ENCODE peak calls at places on chromosomes 12 and 14, in seven cellular contexts. P is cardiac fibroblast, J is HFF-Myc, W is colonic mucosa, H is A549, O is dorsolateral prefrontal cortex, X is astrocyte of the spinal cord. U is an unnamed sample.

GRCh38 chr12:122545855-122546254 is 18.8 kb downstream of the KNTC1 start:
- DNase-seq in P (no peak), J (no peak), W (no peak), H (no peak), O (no peak), X (no peak), U (peak)

GRCh38 chr12:14621821-14622220 is 54.1 kb upstream of the PLBD1 start:
- DNase-seq in P (no peak), J (no peak), W (no peak), H (no peak), O (no peak), X (no peak), U (peak)

GRCh38 chr12:101018540-101018939 is 191.5 kb downstream of the SLC5A8 start:
- DNase-seq in P (peak), J (peak), W (no peak), H (peak), O (no peak), X (peak), U (no peak)

GRCh38 chr12:14290951-14291350 is 74.5 kb upstream of the ATF7IP start:
- DNase-seq in P (no peak), J (no peak), W (no peak), H (no peak), O (no peak), X (no peak), U (no peak)

GRCh38 chr12:62331306-62331705 is 71.1 kb downstream of the USP15 start:
- DNase-seq in P (no peak), J (no peak), W (no peak), H (no peak), O (no peak), X (no peak), U (peak)

GRCh38 chr14:24279301-24280186 is 8.1 kb upstream of the RABGGTA start:
- DNase-seq in P (peak), J (no peak), W (no peak), H (no peak), O (peak), X (no peak), U (peak)

GRCh38 chr12:70007687-70008086 is 182.7 kb downstream of the MYRFL start:
- DNase-seq in P (peak), J (no peak), W (no peak), H (no peak), O (no peak), X (no peak), U (no peak)

GRCh38 chr12:64780220-64780530 is 21.0 kb upstream of the GNS start:
- DNase-seq in P (no peak), J (no peak), W (no peak), H (no peak), O (no peak), X (no peak), U (no peak)

GRCh38 chr14:34368115-34368970 is 93.7 kb downstream of the SPTSSA start:
- DNase-seq in P (peak), J (no peak), W (peak), H (no peak), O (no peak), X (no peak), U (no peak)

GRCh38 chr14:52402812-52403526 is 88.9 kb downstream of the PTGER2 start:
- DNase-seq in P (peak), J (no peak), W (no peak), H (no peak), O (no peak), X (peak), U (peak)

GRCh38 chr14:68144051-68144681 is 324.6 kb downstream of the RAD51B start:
- DNase-seq in P (peak), J (no peak), W (peak), H (no peak), O (no peak), X (peak), U (no peak)

GRCh38 chr12:123485756-123486155 is 27.8 kb downstream of the SNRNP35 start:
- DNase-seq in P (no peak), J (no peak), W (no peak), H (no peak), O (peak), X (no peak), U (no peak)

GRCh38 chr12:51973560-51973959 is 22.1 kb downstream of the ACVR1B start:
- DNase-seq in P (peak), J (no peak), W (no peak), H (no peak), O (no peak), X (no peak), U (no peak)

GRCh38 chr12:51972424-51972812 is 20.9 kb downstream of the ACVR1B start:
- DNase-seq in P (no peak), J (no peak), W (no peak), H (no peak), O (no peak), X (no peak), U (no peak)

GRCh38 chr12:51970904-51971646 is 19.6 kb downstream of the ACVR1B start:
- DNase-seq in P (peak), J (no peak), W (no peak), H (peak), O (no peak), X (peak), U (peak)

GRCh38 chr12:51972849-51973273 is 21.4 kb downstream of the ACVR1B start:
- DNase-seq in P (peak), J (no peak), W (no peak), H (no peak), O (peak), X (peak), U (no peak)

GRCh38 chr12:51971679-51972423 is 20.4 kb downstream of the ACVR1B start:
- DNase-seq in P (peak), J (no peak), W (no peak), H (no peak), O (no peak), X (no peak), U (peak)
- H3K4me3 ChIP-seq in P (no peak), J (no peak), W (no peak), H (peak), O (no peak), X (no peak), U (no peak)

GRCh38 chr12:6462234-6462995 is 8.1 kb downstream of the VAMP1 start:
- DNase-seq in P (no peak), J (no peak), W (no peak), H (no peak), O (no peak), X (no peak), U (no peak)
- H3K4me3 ChIP-seq in P (no peak), J (no peak), W (no peak), H (no peak), O (no peak), X (no peak), U (peak)

GRCh38 chr12:128551266-128552025 is 272.3 kb downstream of the SLC15A4 start:
- DNase-seq in P (no peak), J (no peak), W (no peak), H (no peak), O (peak), X (no peak), U (no peak)

GRCh38 chr12:128543971-128544370 is 277.0 kb downstream of the TMEM132C start:
- DNase-seq in P (no peak), J (no peak), W (no peak), H (no peak), O (no peak), X (no peak), U (no peak)

DNA sequence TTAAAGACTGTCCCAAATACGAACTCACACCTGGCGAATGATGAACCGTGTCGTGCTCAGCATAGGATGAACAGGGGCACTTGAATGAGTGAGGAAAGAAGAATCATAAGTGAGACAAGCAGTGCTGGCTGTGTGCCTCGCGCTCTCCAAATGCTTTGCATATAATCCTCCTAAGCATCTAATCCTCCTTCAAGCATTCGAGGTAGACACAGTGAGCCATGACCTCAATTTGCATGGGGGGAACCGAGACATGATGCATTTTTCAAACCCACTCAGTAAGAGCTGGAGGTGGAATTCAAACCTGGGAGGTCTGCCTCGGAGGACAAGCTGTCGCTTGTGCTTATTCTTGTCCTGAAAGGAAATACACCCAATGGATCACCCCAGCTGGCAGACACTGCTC is 274.1 kb downstream of the SLC15A4 start:
- DNase-seq in P (no peak), J (no peak), W (no peak), H (no peak), O (no peak), X (no peak), U (no peak)
- H3K4me3 ChIP-seq in P (no peak), J (no peak), W (no peak), H (no peak), O (no peak), X (no peak), U (no peak)

DNA sequence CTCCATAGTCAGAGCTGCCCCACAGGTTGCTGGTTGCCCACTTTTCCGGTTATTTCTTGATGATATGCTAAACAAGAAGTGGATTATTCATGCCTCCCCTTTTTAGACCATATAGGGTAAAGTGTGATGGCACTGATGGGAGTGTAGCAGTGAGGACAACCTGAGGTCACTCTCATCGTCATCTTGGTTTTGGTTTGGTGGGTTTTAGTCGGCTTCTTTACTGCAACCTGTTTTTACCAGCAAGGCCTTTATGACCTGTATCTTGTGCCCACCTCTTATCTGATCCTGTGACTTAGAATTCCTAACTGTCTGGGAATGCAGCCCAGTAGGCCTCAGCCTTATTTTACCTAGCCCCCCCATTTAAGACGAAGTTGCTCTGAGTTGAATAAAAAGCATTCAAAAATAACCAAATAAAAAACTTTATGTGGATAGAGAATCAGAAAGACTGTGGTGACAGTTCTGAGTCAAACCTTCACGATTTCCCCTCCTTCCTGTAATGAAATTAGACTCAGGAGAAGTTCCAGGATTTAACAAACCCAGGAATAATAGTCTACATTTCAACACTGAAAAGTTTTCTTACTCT is 144.2 kb downstream of the PAWR start:
- DNase-seq in P (no peak), J (no peak), W (no peak), H (no peak), O (no peak), X (peak), U (no peak)
- H3K4me3 ChIP-seq in P (no peak), J (no peak), W (no peak), H (no peak), O (no peak), X (no peak), U (no peak)

GRCh38 chr14:23181453-23181852 is 2.0 kb downstream of the SLC7A8 start:
- DNase-seq in P (no peak), J (no peak), W (no peak), H (no peak), O (no peak), X (no peak), U (no peak)
- H3K4me3 ChIP-seq in P (no peak), J (no peak), W (peak), H (no peak), O (peak), X (no peak), U (no peak)

GRCh38 chr14:53714495-53715389 is 241.9 kb downstream of the BMP4 start:
- DNase-seq in P (peak), J (no peak), W (no peak), H (no peak), O (no peak), X (no peak), U (no peak)
- H3K4me3 ChIP-seq in P (no peak), J (no peak), W (no peak), H (no peak), O (peak), X (no peak), U (no peak)

U was measured in GM12865.